ENCODE peak calls at places on chromosomes 7 and 10, in four cellular contexts. G is Panc1, H is breast epithelium, R is stomach. U is an unnamed sample. For H3K9me3, the result is how much of the 10 kb centered on the place peaks cover.

GRCh38 chr7:138214926-138215325 is 138.7 kb downstream of the AKR1D1 start:
- DNase-seq in H (no peak), G (no peak), R (no peak), U (no peak)

GRCh38 chr10:29392376-29393021 is 103.6 kb downstream of the LYZL1 start:
- DNase-seq in H (no peak), R (peak), G (no peak), U (no peak)

GRCh38 chr7:105365541-105366534 is 22.9 kb downstream of the SRPK2 start:
- DNase-seq in G (no peak), H (no peak), R (no peak), U (no peak)

GRCh38 chr10:102918817-102919236 is 733 bp downstream of the CNNM2 start:
- DNase-seq in H (no peak), R (no peak), G (no peak), U (peak)

GRCh38 chr7:29105191-29105590 is 41.1 kb downstream of the CPVL start:
- DNase-seq in H (no peak), G (no peak), R (no peak), U (no peak)

GRCh38 chr7:29511337-29511736 is 52.3 kb upstream of the PRR15 start:
- DNase-seq in R (no peak), G (no peak), H (no peak), U (no peak)

GRCh38 chr10:33791295-33791694 is 456.8 kb upstream of the NRP1 start:
- DNase-seq in H (no peak), R (no peak), G (no peak), U (no peak)

GRCh38 chr10:72097448-72098300 is 9.3 kb upstream of the SPOCK2 start:
- DNase-seq in H (no peak), R (peak), G (peak), U (no peak)

GRCh38 chr7:8129323-8129659 is 132.7 kb downstream of the ICA1 start:
- DNase-seq in R (no peak), G (no peak), H (no peak), U (no peak)
- H3K27ac ChIP-seq in R (no peak), G (no peak), H (no peak), U (no peak)

GRCh38 chr7:85497999-85498398 is 311.1 kb upstream of the SEMA3D start:
- DNase-seq in H (no peak), R (no peak), G (no peak), U (no peak)
- TF ChIP-seq CTCF in H (no peak), R (no peak), G (no peak), U (no peak)

GRCh38 chr7:158369866-158370265 is 217.8 kb downstream of the PTPRN2 start:
- DNase-seq in R (no peak), H (peak), G (no peak), U (peak)
- H3K9me3 ChIP-seq in R (under half), H (under half), G (under half), U (under half)

GRCh38 chr7:135755351-135755753 is 6.7 kb upstream of the FAM180A start:
- DNase-seq in G (no peak), R (no peak), H (no peak), U (no peak)

GRCh38 chr7:135759537-135759936 is 10.9 kb upstream of the FAM180A start:
- DNase-seq in R (no peak), G (no peak), H (no peak), U (no peak)

GRCh38 chr7:135758531-135758932 is 9.9 kb upstream of the FAM180A start:
- DNase-seq in G (no peak), H (no peak), R (no peak), U (no peak)

GRCh38 chr7:135756191-135756590 is 7.6 kb upstream of the FAM180A start:
- DNase-seq in R (no peak), H (no peak), G (no peak), U (no peak)

GRCh38 chr7:135757719-135758411 is 9.3 kb upstream of the FAM180A start:
- DNase-seq in G (no peak), R (no peak), H (no peak), U (peak)
- H3K27ac ChIP-seq in G (no peak), R (no peak), H (peak), U (peak)